ENCODE peak calls at places on chromosomes 4 and X, in nine cellular contexts. I is B cell; M is neural progenitor cell; K is astrocyte; Y is posterior cingulate gyrus; J is activated CD4-positive, CD25-positive, alpha-beta regulatory T cell treated with anti-CD3 and anti-CD28 coated beads, Interleukin-2, amount 50 U/mL, for 72 hours; F is NCI-H2029; H is right atrium auricular region; D is LoVo. C is an unnamed sample.

GRCh38 chr4:81632581-81633247 is 161.0 kb upstream of the RASGEF1B start:
- DNase-seq in I (no peak), M (no peak), K (peak; percentile 11), Y (no peak), J (no peak), F (no peak), H (no peak), D (no peak), C (no peak)

GRCh38 chrX:71627588-71628404 is 9.5 kb upstream of the CXCR3 start:
- DNase-seq in I (no peak), M (no peak), K (no peak), Y (no peak), J (no peak), F (no peak), H (no peak), D (no peak), C (no peak)

GRCh38 chrX:30144971-30145731 is 70.2 kb upstream of the MAGEB2 start:
- DNase-seq in I (no peak), M (no peak), K (no peak), Y (no peak), J (no peak), F (no peak), H (no peak), D (no peak), C (no peak)

GRCh38 chr4:139175647-139176298 is 1.2 kb downstream of the ELF2 start:
- DNase-seq in I (peak; percentile 31), M (peak; percentile 74), K (no peak), Y (no peak), J (no peak), F (no peak), H (no peak), D (no peak), C (no peak)

GRCh38 chr4:142348489-142349076 is 497.5 kb downstream of the INPP4B start:
- DNase-seq in I (no peak), M (no peak), K (no peak), Y (no peak), J (no peak), F (no peak), H (no peak), D (no peak), C (no peak)

GRCh38 chrX:15988661-15989603 is 134.3 kb upstream of the AP1S2 start:
- DNase-seq in I (no peak), M (no peak), K (peak; percentile 58), Y (no peak), J (no peak), F (no peak), H (no peak), D (no peak), C (no peak)

GRCh38 chr4:6472387-6473263 is at the start of gene PPP2R2C:
- DNase-seq in I (peak; percentile 22), M (peak; percentile 82), K (no peak), Y (no peak), J (no peak), F (no peak), H (peak; percentile 13), D (no peak), C (peak; percentile 42)

GRCh38 chrX:54411732-54412131 is 28.5 kb upstream of the TSR2 start:
- DNase-seq in I (no peak), M (no peak), K (no peak), Y (no peak), J (no peak), F (no peak), H (no peak), D (no peak), C (no peak)

GRCh38 chr4:146076081-146076480 is 99.4 kb upstream of the LSM6 start:
- DNase-seq in I (no peak), M (no peak), K (no peak), Y (no peak), J (no peak), F (no peak), H (no peak), D (no peak), C (no peak)

GRCh38 chr4:145216532-145216931 is 36.1 kb upstream of the OTUD4 start:
- DNase-seq in I (no peak), M (no peak), K (no peak), Y (no peak), J (no peak), F (no peak), H (no peak), D (peak; percentile 27), C (no peak)

GRCh38 chr4:125041372-125041930 is 273.3 kb upstream of the FAT4 start:
- DNase-seq in I (no peak), M (no peak), K (peak; percentile 50), Y (no peak), J (no peak), F (no peak), H (no peak), D (no peak), C (no peak)

GRCh38 chr4:73870778-73871177 is 1.6 kb downstream of the CXCL1 start:
- DNase-seq in I (no peak), M (no peak), K (no peak), Y (no peak), J (no peak), F (no peak), H (no peak), D (no peak), C (no peak)

GRCh38 chrX:19121898-19122640 is at the start of gene ADGRG2:
- DNase-seq in I (peak; percentile 38), M (peak; percentile 68), K (peak; percentile 7), Y (peak; percentile 14), J (no peak), F (no peak), H (no peak), D (no peak), C (peak; percentile 37)

GRCh38 chr4:13207224-13207623 is 276.9 kb downstream of the RAB28 start:
- DNase-seq in I (no peak), M (no peak), K (no peak), Y (no peak), J (no peak), F (no peak), H (no peak), D (no peak), C (no peak)

GRCh38 chr4:77072195-77072753 is 3.5 kb downstream of the CCNI start:
- DNase-seq in I (no peak), M (no peak), K (no peak), Y (no peak), J (no peak), F (peak; percentile 64), H (no peak), D (no peak), C (no peak)

GRCh38 chrX:71652405-71652804 is 14.9 kb upstream of the LOC101059915 start:
- DNase-seq in I (no peak), M (peak; percentile 61), K (peak; percentile 27), Y (no peak), J (no peak), F (peak; percentile 25), H (no peak), D (peak; percentile 23), C (no peak)

GRCh38 chr4:67087897-67088296 is 457.4 kb downstream of the CENPC start:
- DNase-seq in I (peak; percentile 6), M (peak; percentile 50), K (no peak), Y (peak; percentile 12), J (peak; percentile 30), F (peak; percentile 30), H (peak; percentile 77), D (peak; percentile 49), C (peak; percentile 50)

GRCh38 chrX:10726647-10727046 is 106.3 kb upstream of the MID1 start:
- DNase-seq in I (no peak), M (no peak), K (peak; percentile 94), Y (no peak), J (no peak), F (no peak), H (no peak), D (no peak), C (no peak)

C was measured in H9.